ENCODE peak calls at places on chromosomes 1 and 21, in five cellular contexts. One of them, this sample, is unnamed.

GRCh38 chr21:33824156-33824941 is 91.3 kb downstream of the ATP5PO start:
- DNase-seq in CD4-positive, alpha-beta T cell: no peak
- DNase-seq in transverse colon: no peak
- DNase-seq in ovary: peak
- DNase-seq in CD8-positive, alpha-beta memory T cell: no peak
- DNase-seq in this sample: no peak

GRCh38 chr21:26320541-26320940 is 150.0 kb upstream of the APP start:
- DNase-seq in CD4-positive, alpha-beta T cell: no peak
- DNase-seq in transverse colon: no peak
- DNase-seq in ovary: no peak
- DNase-seq in CD8-positive, alpha-beta memory T cell: no peak
- DNase-seq in this sample: no peak

GRCh38 chr1:201329286-201329685 is 46.0 kb downstream of the PKP1 start:
- DNase-seq in CD4-positive, alpha-beta T cell: no peak
- DNase-seq in transverse colon: no peak
- DNase-seq in ovary: no peak
- DNase-seq in CD8-positive, alpha-beta memory T cell: no peak
- DNase-seq in this sample: no peak

GRCh38 chr21:35002879-35003722 is 46.0 kb downstream of the RUNX1 start:
- DNase-seq in CD4-positive, alpha-beta T cell: no peak
- DNase-seq in transverse colon: no peak
- DNase-seq in ovary: no peak
- DNase-seq in CD8-positive, alpha-beta memory T cell: no peak
- DNase-seq in this sample: no peak

GRCh38 chr1:92817986-92818764 is 13.7 kb upstream of the RPL5 start:
- DNase-seq in CD4-positive, alpha-beta T cell: no peak
- DNase-seq in transverse colon: no peak
- DNase-seq in ovary: no peak
- DNase-seq in CD8-positive, alpha-beta memory T cell: no peak
- DNase-seq in this sample: no peak

GRCh38 chr1:24952413-24952841 is 22.4 kb upstream of the RUNX3 start:
- DNase-seq in CD4-positive, alpha-beta T cell: peak
- DNase-seq in transverse colon: no peak
- DNase-seq in ovary: no peak
- DNase-seq in CD8-positive, alpha-beta memory T cell: peak
- DNase-seq in this sample: no peak

GRCh38 chr1:173429517-173430477 is 47.3 kb upstream of the PRDX6 start:
- DNase-seq in CD4-positive, alpha-beta T cell: peak
- DNase-seq in transverse colon: peak
- DNase-seq in ovary: peak
- DNase-seq in CD8-positive, alpha-beta memory T cell: peak
- DNase-seq in this sample: no peak

GRCh38 chr1:221726331-221726692 is 15.6 kb downstream of the DUSP10 start:
- DNase-seq in CD4-positive, alpha-beta T cell: no peak
- DNase-seq in transverse colon: no peak
- DNase-seq in ovary: no peak
- DNase-seq in CD8-positive, alpha-beta memory T cell: no peak
- DNase-seq in this sample: no peak

GRCh38 chr1:226903819-226904710 is 33.6 kb downstream of the PSEN2 start:
- DNase-seq in CD4-positive, alpha-beta T cell: no peak
- DNase-seq in transverse colon: no peak
- DNase-seq in ovary: peak
- DNase-seq in CD8-positive, alpha-beta memory T cell: no peak
- DNase-seq in this sample: no peak

GRCh38 chr1:2126331-2127180 is 68.0 kb downstream of the FAAP20 start:
- DNase-seq in CD4-positive, alpha-beta T cell: no peak
- DNase-seq in transverse colon: no peak
- DNase-seq in ovary: no peak
- DNase-seq in CD8-positive, alpha-beta memory T cell: peak
- DNase-seq in this sample: no peak
- H3K27ac ChIP-seq in CD4-positive, alpha-beta T cell: no peak
- H3K27ac ChIP-seq in transverse colon: no peak
- H3K27ac ChIP-seq in ovary: no peak
- H3K27ac ChIP-seq in CD8-positive, alpha-beta memory T cell: no peak
- H3K27ac ChIP-seq in this sample: no peak

GRCh38 chr1:63074321-63074720 is 248.0 kb upstream of the FOXD3 start:
- DNase-seq in CD4-positive, alpha-beta T cell: no peak
- DNase-seq in transverse colon: no peak
- DNase-seq in ovary: no peak
- DNase-seq in CD8-positive, alpha-beta memory T cell: no peak
- DNase-seq in this sample: no peak

GRCh38 chr1:63068626-63069025 is 253.7 kb upstream of the FOXD3 start:
- DNase-seq in CD4-positive, alpha-beta T cell: no peak
- DNase-seq in transverse colon: no peak
- DNase-seq in ovary: no peak
- DNase-seq in CD8-positive, alpha-beta memory T cell: no peak
- DNase-seq in this sample: peak

GRCh38 chr1:63064135-63064534 is 258.2 kb upstream of the FOXD3 start:
- DNase-seq in CD4-positive, alpha-beta T cell: no peak
- DNase-seq in transverse colon: no peak
- DNase-seq in ovary: no peak
- DNase-seq in CD8-positive, alpha-beta memory T cell: no peak
- DNase-seq in this sample: no peak

GRCh38 chr1:63073530-63074306 is 248.6 kb upstream of the FOXD3 start:
- DNase-seq in CD4-positive, alpha-beta T cell: no peak
- DNase-seq in transverse colon: no peak
- DNase-seq in ovary: no peak
- DNase-seq in CD8-positive, alpha-beta memory T cell: no peak
- DNase-seq in this sample: no peak

DNA sequence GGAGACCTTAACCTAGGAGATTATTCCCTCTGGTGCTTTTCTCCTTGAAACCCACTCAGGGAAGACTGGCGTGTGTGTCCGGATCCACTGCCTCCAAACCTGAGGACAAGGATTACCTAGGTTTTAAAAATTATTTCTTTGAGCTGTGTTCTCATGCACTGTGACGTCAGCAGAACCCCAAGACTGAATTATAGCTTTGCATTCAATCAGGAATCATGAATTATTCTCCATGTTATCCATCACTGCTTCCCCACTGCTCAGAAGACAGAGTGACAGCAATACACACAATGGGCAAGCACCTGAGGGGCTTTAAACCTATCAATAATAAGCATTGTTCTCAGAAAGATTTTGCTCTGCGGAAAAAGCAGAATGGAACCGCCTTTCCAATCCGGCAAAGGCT is 253.2 kb upstream of the FOXD3 start:
- DNase-seq in CD4-positive, alpha-beta T cell: no peak
- DNase-seq in transverse colon: no peak
- DNase-seq in ovary: no peak
- DNase-seq in CD8-positive, alpha-beta memory T cell: no peak
- DNase-seq in this sample: no peak
- H3K27ac ChIP-seq in CD4-positive, alpha-beta T cell: no peak
- H3K27ac ChIP-seq in transverse colon: no peak
- H3K27ac ChIP-seq in ovary: no peak
- H3K27ac ChIP-seq in CD8-positive, alpha-beta memory T cell: no peak
- H3K27ac ChIP-seq in this sample: no peak

GRCh38 chr1:161013591-161014513 is 7.1 kb downstream of the F11R start:
- DNase-seq in CD4-positive, alpha-beta T cell: peak
- DNase-seq in transverse colon: peak
- DNase-seq in ovary: peak
- DNase-seq in CD8-positive, alpha-beta memory T cell: peak
- DNase-seq in this sample: peak
- H3K27ac ChIP-seq in CD4-positive, alpha-beta T cell: peak
- H3K27ac ChIP-seq in transverse colon: peak
- H3K27ac ChIP-seq in ovary: peak
- H3K27ac ChIP-seq in CD8-positive, alpha-beta memory T cell: peak
- H3K27ac ChIP-seq in this sample: peak

DNA sequence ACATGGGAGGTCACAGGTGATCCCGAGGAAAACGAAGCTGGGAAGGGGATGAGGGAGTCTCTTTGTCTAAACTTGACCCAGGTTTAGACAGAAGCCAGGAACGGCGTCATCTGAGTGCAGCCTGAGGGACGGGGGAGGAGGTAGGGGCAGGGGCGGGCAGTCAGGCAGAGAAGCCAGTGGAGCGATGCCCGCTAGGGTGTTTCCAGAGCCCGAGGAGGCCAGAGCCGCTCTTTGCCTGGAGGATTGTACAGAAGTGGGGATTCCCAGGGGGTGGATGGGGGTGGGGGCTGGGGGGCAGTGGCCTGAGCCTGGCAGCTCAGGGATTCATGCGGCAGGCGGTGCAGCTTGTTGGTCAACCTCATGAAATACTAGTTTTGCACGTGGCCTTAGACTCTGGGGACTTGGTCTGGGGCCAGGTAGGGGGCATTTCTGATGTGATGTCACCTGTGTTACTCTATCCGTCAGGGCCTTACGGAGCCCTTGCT is 58.4 kb downstream of the VPS26C start:
- DNase-seq in CD4-positive, alpha-beta T cell: no peak
- DNase-seq in transverse colon: no peak
- DNase-seq in ovary: no peak
- DNase-seq in CD8-positive, alpha-beta memory T cell: no peak
- DNase-seq in this sample: no peak
- H3K27ac ChIP-seq in CD4-positive, alpha-beta T cell: no peak
- H3K27ac ChIP-seq in transverse colon: no peak
- H3K27ac ChIP-seq in ovary: no peak
- H3K27ac ChIP-seq in CD8-positive, alpha-beta memory T cell: no peak
- H3K27ac ChIP-seq in this sample: no peak

DNA sequence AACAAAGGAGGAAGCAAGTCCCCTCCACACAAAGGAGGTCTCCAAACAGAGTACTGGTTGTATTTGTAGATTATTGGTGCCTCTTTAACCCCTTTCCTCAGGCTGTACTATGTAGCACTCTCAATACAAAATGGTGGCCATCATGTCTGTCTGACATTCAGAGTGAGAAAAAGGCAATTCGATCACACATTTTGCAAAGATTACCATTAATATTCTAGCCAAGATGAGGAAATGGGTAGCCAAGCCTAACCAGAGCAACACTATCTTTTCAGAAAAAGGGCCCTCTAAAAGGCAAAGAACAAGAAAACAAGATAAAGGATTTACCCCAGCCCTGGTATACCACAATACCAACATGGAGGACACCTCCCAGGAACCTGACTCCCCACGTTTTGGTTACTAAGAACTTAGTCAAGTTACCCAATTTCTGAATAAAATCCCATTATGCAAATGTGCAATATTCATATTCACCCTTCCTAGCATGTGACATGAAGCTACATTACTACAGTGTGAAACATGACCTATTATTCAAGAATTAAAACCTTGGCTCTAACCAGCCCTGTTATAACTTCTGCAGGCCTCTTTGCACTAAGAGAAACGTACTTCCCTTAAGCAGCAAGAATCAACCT is 2.2 kb downstream of the KDM5B start:
- DNase-seq in CD4-positive, alpha-beta T cell: no peak
- DNase-seq in transverse colon: no peak
- DNase-seq in ovary: no peak
- DNase-seq in CD8-positive, alpha-beta memory T cell: no peak
- DNase-seq in this sample: no peak
- H3K27ac ChIP-seq in CD4-positive, alpha-beta T cell: peak
- H3K27ac ChIP-seq in transverse colon: peak
- H3K27ac ChIP-seq in ovary: no peak
- H3K27ac ChIP-seq in CD8-positive, alpha-beta memory T cell: peak
- H3K27ac ChIP-seq in this sample: peak

DNA sequence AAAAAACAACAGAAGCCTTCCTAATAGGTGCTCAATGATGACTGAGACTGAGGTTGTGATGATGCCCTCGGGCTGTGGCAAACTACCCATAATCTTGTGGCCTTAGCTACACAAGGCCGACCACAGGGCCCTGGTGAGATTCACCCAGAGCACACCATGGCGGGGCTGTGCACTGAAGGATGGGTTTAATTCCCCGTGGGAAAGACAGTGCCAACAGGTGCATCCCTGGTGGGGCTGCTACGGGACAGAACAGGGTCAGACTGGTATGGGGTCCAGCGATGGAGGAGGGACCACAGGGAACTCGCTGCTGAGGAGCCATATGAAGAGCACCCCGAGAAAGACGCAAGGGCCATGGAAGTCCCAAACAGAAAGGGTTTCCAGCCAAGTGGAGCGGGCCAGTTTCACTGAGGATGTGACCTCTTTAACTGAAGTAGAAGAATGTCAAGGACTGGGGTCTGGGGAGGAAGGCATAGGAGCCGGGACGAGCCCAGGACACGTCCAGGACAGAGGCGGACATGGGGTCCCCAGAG is 21.3 kb downstream of the PRDM15 start:
- DNase-seq in CD4-positive, alpha-beta T cell: no peak
- DNase-seq in transverse colon: no peak
- DNase-seq in ovary: no peak
- DNase-seq in CD8-positive, alpha-beta memory T cell: no peak
- DNase-seq in this sample: no peak
- H3K27ac ChIP-seq in CD4-positive, alpha-beta T cell: no peak
- H3K27ac ChIP-seq in transverse colon: no peak
- H3K27ac ChIP-seq in ovary: no peak
- H3K27ac ChIP-seq in CD8-positive, alpha-beta memory T cell: no peak
- H3K27ac ChIP-seq in this sample: no peak

This sample was measured in epithelial cell of prostate.